ENCODE peak calls at places on chromosomes 12 and 14, in eight cellular contexts. One of them, this sample, is unnamed.

GRCh38 chr12:13124661-13125505 is 21.4 kb upstream of the GSG1 start:
- DNase-seq in endothelial cell of umbilical vein: peak; percentile 89
- DNase-seq in spleen: no peak
- DNase-seq in stomach: no peak
- DNase-seq in transverse colon: no peak
- DNase-seq in vagina: no peak
- DNase-seq in sigmoid colon: no peak
- DNase-seq in H1: no peak
- DNase-seq in this sample: no peak

GRCh38 chr14:95652690-95653089 is 33.5 kb upstream of the TCL1B start:
- DNase-seq in endothelial cell of umbilical vein: no peak
- DNase-seq in sigmoid colon: no peak
- DNase-seq in stomach: no peak
- DNase-seq in H1: no peak
- DNase-seq in transverse colon: no peak
- DNase-seq in spleen: no peak
- DNase-seq in vagina: no peak
- DNase-seq in this sample: no peak

GRCh38 chr12:52618866-52619265 is 507 bp upstream of the KRT73 start:
- DNase-seq in spleen: no peak
- DNase-seq in vagina: peak; percentile 65
- DNase-seq in endothelial cell of umbilical vein: no peak
- DNase-seq in transverse colon: no peak
- DNase-seq in stomach: no peak
- DNase-seq in H1: no peak
- DNase-seq in sigmoid colon: no peak
- DNase-seq in this sample: no peak

GRCh38 chr12:100995201-100995600 is 200.6 kb downstream of the ANO4 start:
- DNase-seq in H1: no peak
- DNase-seq in transverse colon: no peak
- DNase-seq in spleen: no peak
- DNase-seq in endothelial cell of umbilical vein: no peak
- DNase-seq in vagina: no peak
- DNase-seq in sigmoid colon: no peak
- DNase-seq in stomach: no peak
- DNase-seq in this sample: no peak

GRCh38 chr14:98167702-98168101 is 1104.3 kb downstream of the BCL11B start:
- DNase-seq in endothelial cell of umbilical vein: no peak
- DNase-seq in vagina: no peak
- DNase-seq in H1: no peak
- DNase-seq in transverse colon: no peak
- DNase-seq in stomach: no peak
- DNase-seq in sigmoid colon: no peak
- DNase-seq in spleen: no peak
- DNase-seq in this sample: no peak

GRCh38 chr12:95574799-95575452 is 23.6 kb upstream of the USP44 start:
- DNase-seq in spleen: no peak
- DNase-seq in transverse colon: no peak
- DNase-seq in vagina: no peak
- DNase-seq in stomach: no peak
- DNase-seq in sigmoid colon: no peak
- DNase-seq in endothelial cell of umbilical vein: peak; percentile 65
- DNase-seq in H1: no peak
- DNase-seq in this sample: no peak

GRCh38 chr12:114917953-114918352 is 234.0 kb upstream of the TBX3 start:
- DNase-seq in H1: no peak
- DNase-seq in sigmoid colon: no peak
- DNase-seq in vagina: no peak
- DNase-seq in spleen: no peak
- DNase-seq in stomach: no peak
- DNase-seq in endothelial cell of umbilical vein: no peak
- DNase-seq in transverse colon: no peak
- DNase-seq in this sample: no peak

GRCh38 chr12:96375841-96376249 is 24.4 kb downstream of the CDK17 start:
- DNase-seq in vagina: no peak
- DNase-seq in H1: no peak
- DNase-seq in spleen: no peak
- DNase-seq in transverse colon: no peak
- DNase-seq in stomach: no peak
- DNase-seq in endothelial cell of umbilical vein: peak; percentile 89
- DNase-seq in sigmoid colon: no peak
- DNase-seq in this sample: no peak

GRCh38 chr14:54728700-54729527 is 162.0 kb downstream of the SAMD4A start:
- DNase-seq in transverse colon: no peak
- DNase-seq in vagina: no peak
- DNase-seq in spleen: no peak
- DNase-seq in endothelial cell of umbilical vein: no peak
- DNase-seq in sigmoid colon: no peak
- DNase-seq in H1: no peak
- DNase-seq in stomach: no peak
- DNase-seq in this sample: no peak

GRCh38 chr12:32467959-32468863 is 68.9 kb downstream of the FGD4 start:
- DNase-seq in endothelial cell of umbilical vein: peak; percentile 73
- DNase-seq in stomach: no peak
- DNase-seq in vagina: no peak
- DNase-seq in sigmoid colon: no peak
- DNase-seq in spleen: no peak
- DNase-seq in H1: no peak
- DNase-seq in transverse colon: no peak
- DNase-seq in this sample: no peak

GRCh38 chr12:19449814-19450213 is 10.5 kb downstream of the AEBP2 start:
- DNase-seq in stomach: no peak
- DNase-seq in H1: no peak
- DNase-seq in spleen: no peak
- DNase-seq in vagina: no peak
- DNase-seq in endothelial cell of umbilical vein: no peak
- DNase-seq in sigmoid colon: no peak
- DNase-seq in transverse colon: no peak
- DNase-seq in this sample: no peak

GRCh38 chr12:72272731-72273498 is 745 bp downstream of the TRHDE start:
- DNase-seq in stomach: no peak
- DNase-seq in spleen: peak; percentile 72
- DNase-seq in sigmoid colon: no peak
- DNase-seq in endothelial cell of umbilical vein: no peak
- DNase-seq in vagina: no peak
- DNase-seq in transverse colon: no peak
- DNase-seq in H1: no peak
- DNase-seq in this sample: peak; percentile 11

GRCh38 chr12:60070541-60070940 is 474.7 kb downstream of the SLC16A7 start:
- DNase-seq in H1: no peak
- DNase-seq in sigmoid colon: no peak
- DNase-seq in spleen: no peak
- DNase-seq in stomach: no peak
- DNase-seq in transverse colon: no peak
- DNase-seq in vagina: no peak
- DNase-seq in endothelial cell of umbilical vein: peak; percentile 44
- DNase-seq in this sample: no peak

GRCh38 chr12:6766651-6767300 is 613 bp downstream of the PTMS start:
- DNase-seq in spleen: peak; percentile 94
- DNase-seq in transverse colon: peak; percentile 83
- DNase-seq in stomach: peak; percentile 79
- DNase-seq in endothelial cell of umbilical vein: peak; percentile 76
- DNase-seq in sigmoid colon: peak; percentile 91
- DNase-seq in H1: no peak
- DNase-seq in vagina: no peak
- DNase-seq in this sample: no peak
- TF ChIP-seq POLR2AphosphoS5 in spleen: peak; percentile 7
- TF ChIP-seq POLR2AphosphoS5 in transverse colon: peak; percentile 6
- TF ChIP-seq POLR2AphosphoS5 in stomach: peak; percentile 52
- TF ChIP-seq POLR2AphosphoS5 in endothelial cell of umbilical vein: no peak
- TF ChIP-seq POLR2AphosphoS5 in sigmoid colon: peak; percentile 43
- TF ChIP-seq POLR2AphosphoS5 in H1: no peak
- TF ChIP-seq POLR2AphosphoS5 in vagina: peak; percentile 68
- TF ChIP-seq POLR2AphosphoS5 in this sample: no peak

GRCh38 chr12:93741741-93742085 is 64.5 kb downstream of the CRADD start:
- DNase-seq in spleen: no peak
- DNase-seq in transverse colon: no peak
- DNase-seq in H1: peak; percentile 73
- DNase-seq in vagina: no peak
- DNase-seq in stomach: no peak
- DNase-seq in sigmoid colon: no peak
- DNase-seq in endothelial cell of umbilical vein: no peak
- DNase-seq in this sample: no peak

GRCh38 chr12:93737457-93738198 is 60.5 kb downstream of the CRADD start:
- DNase-seq in stomach: no peak
- DNase-seq in H1: no peak
- DNase-seq in spleen: no peak
- DNase-seq in vagina: no peak
- DNase-seq in endothelial cell of umbilical vein: no peak
- DNase-seq in transverse colon: no peak
- DNase-seq in sigmoid colon: peak; percentile 84
- DNase-seq in this sample: no peak

GRCh38 chr12:93736640-93737178 is 59.5 kb downstream of the CRADD start:
- DNase-seq in stomach: no peak
- DNase-seq in H1: no peak
- DNase-seq in sigmoid colon: no peak
- DNase-seq in spleen: no peak
- DNase-seq in vagina: no peak
- DNase-seq in transverse colon: no peak
- DNase-seq in endothelial cell of umbilical vein: no peak
- DNase-seq in this sample: no peak

GRCh38 chr12:93740721-93741120 is 63.5 kb downstream of the CRADD start:
- DNase-seq in sigmoid colon: no peak
- DNase-seq in H1: no peak
- DNase-seq in transverse colon: no peak
- DNase-seq in spleen: no peak
- DNase-seq in stomach: no peak
- DNase-seq in vagina: no peak
- DNase-seq in endothelial cell of umbilical vein: no peak
- DNase-seq in this sample: no peak

DNA sequence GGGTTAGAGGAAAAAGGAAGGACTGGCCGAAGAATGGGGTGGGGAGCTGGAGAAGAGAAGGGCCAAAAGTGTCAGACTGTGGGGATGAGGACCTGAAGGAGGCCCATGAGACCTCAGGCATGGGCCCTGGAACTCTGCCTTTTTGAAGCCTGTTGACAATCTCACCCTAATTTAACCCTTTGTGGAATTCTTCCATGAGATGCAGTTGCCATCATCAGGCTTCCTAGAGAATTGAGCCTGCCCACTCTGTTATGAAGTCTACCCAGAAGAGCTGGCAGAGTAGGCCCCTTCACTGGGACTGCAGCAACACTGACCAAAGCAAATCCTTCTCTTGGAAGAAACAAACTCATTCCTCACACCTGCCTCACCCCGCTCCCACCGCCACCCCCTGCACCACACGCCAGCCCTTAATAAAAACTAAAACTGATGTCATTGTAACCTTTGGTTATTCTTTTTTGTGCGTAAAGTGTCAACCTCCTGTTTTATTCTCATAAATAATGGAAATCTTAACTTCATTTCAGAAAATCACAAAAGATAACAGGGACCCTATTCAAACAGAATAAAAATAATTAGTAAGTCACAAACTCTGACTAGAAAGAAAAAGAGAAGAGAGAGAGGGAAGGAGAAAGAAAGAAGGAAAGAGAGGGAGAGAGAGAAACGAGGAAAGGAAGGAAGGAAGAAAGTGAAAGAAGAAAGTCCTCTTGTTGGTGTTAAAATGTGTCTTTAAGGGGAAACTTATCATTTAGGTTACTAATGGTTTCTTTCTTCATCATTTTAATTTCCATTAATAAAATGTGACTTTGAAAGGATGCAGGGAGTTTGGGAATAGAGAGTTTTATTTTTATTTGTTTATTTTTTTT is 61.3 kb downstream of the CRADD start:
- DNase-seq in endothelial cell of umbilical vein: no peak
- DNase-seq in spleen: no peak
- DNase-seq in sigmoid colon: peak; percentile 72
- DNase-seq in H1: no peak
- DNase-seq in transverse colon: no peak
- DNase-seq in vagina: no peak
- DNase-seq in stomach: no peak
- DNase-seq in this sample: no peak
- TF ChIP-seq POLR2A in endothelial cell of umbilical vein: no peak
- TF ChIP-seq POLR2A in spleen: no peak
- TF ChIP-seq POLR2A in sigmoid colon: no peak
- TF ChIP-seq POLR2A in H1: no peak
- TF ChIP-seq POLR2A in transverse colon: no peak
- TF ChIP-seq POLR2A in vagina: no peak
- TF ChIP-seq POLR2A in stomach: no peak
- TF ChIP-seq POLR2A in this sample: no peak

DNA sequence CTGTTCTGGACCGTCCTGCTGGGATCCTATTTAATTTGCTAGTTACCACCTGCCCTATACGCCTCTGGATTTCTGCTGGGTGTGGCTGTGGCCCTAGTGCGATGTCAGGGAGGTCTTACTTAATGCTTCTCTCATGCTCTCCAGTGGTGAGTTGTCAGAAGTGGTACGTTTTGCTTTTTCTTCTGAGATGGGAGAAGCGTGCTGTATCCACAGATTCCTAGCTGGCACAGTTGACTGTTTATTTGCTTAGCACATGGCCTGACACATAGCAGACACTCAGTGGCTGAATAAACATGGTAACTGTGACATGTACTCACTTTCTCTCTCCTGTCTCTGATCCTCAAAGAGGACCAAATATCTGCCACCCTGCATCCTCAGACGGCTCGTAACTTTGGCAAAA is 107.3 kb downstream of the CACNA1C start:
- DNase-seq in vagina: no peak
- DNase-seq in endothelial cell of umbilical vein: no peak
- DNase-seq in stomach: no peak
- DNase-seq in transverse colon: no peak
- DNase-seq in sigmoid colon: no peak
- DNase-seq in H1: no peak
- DNase-seq in spleen: no peak
- DNase-seq in this sample: no peak
- TF ChIP-seq POLR2AphosphoS5 in vagina: no peak
- TF ChIP-seq POLR2AphosphoS5 in endothelial cell of umbilical vein: no peak
- TF ChIP-seq POLR2AphosphoS5 in stomach: no peak
- TF ChIP-seq POLR2AphosphoS5 in transverse colon: no peak
- TF ChIP-seq POLR2AphosphoS5 in sigmoid colon: peak; percentile 44
- TF ChIP-seq POLR2AphosphoS5 in H1: no peak
- TF ChIP-seq POLR2AphosphoS5 in spleen: no peak
- TF ChIP-seq POLR2AphosphoS5 in this sample: no peak

DNA sequence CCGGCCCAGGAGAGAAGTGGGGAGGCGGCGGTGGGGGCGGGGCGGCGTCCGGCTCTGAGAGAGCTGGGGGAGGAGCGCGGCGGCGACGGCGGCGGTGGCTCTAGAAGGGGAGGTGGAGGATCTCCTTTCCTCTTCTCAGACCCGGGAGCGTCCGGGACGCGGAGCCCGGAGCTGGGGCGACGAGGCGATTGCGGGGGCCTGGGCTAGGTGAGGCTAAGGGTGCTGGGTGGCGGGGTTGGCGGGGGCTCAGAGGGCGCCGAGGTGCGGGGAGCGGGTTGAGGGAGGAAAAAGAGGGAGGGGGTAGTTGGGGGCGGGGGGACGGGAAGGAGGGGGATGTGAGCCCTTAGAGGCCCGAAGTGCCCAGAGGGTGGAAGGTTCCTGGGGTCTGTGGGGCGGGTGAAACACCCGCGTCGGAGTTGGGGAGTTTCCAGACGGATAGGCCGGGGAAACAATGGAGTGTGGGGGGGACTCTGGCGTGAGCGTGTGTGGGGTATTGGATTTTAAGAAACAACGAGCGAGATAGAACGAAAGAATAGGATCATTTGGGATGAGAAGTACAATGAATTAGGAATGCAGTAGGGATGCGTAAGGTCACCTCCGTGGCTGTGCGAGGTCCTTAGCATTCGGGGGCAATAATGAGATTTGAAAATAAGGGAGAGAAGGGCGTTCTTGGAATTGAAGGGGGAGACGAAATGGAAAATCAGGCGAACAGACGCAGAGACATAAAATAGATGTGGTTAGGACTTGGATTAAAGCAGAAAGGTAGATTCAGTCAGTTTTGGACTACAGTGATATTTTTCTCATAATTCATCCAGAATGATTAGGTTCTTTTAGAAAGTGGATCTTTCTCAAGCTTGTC is at the start of gene SPATS2:
- DNase-seq in spleen: no peak
- DNase-seq in transverse colon: peak; percentile 95
- DNase-seq in H1: no peak
- DNase-seq in stomach: no peak
- DNase-seq in sigmoid colon: peak; percentile 97
- DNase-seq in vagina: no peak
- DNase-seq in endothelial cell of umbilical vein: peak; percentile 65
- DNase-seq in this sample: no peak
- TF ChIP-seq POLR2A in spleen: no peak
- TF ChIP-seq POLR2A in transverse colon: peak; percentile 54
- TF ChIP-seq POLR2A in H1: no peak
- TF ChIP-seq POLR2A in stomach: no peak
- TF ChIP-seq POLR2A in sigmoid colon: peak; percentile 43
- TF ChIP-seq POLR2A in vagina: no peak
- TF ChIP-seq POLR2A in endothelial cell of umbilical vein: no peak
- TF ChIP-seq POLR2A in this sample: no peak